ENCODE peak calls at places on chromosomes 2 and 18, in four cellular contexts. H is immature natural killer cell; D is stimulated activated CD4-positive, alpha-beta T cell treated with anti-CD3 and anti-CD28 coated beads, Interleukin-12 subunit alpha, Interleukin-12 subunit beta, amount 100 ng/mL, for 48 hours; M is RWPE2. G is an unnamed sample.
A peak's percentile ranks its signal among the peaks of the same experiment; 100 is the strongest.

GRCh38 chr2:85754313-85755095 is 713 bp downstream of the ATOH8 start:
- DNase-seq in H (no peak), D (no peak), M (no peak), G (peak; percentile 69)

GRCh38 chr2:134457765-134458202 is 203.9 kb downstream of the MGAT5 start:
- DNase-seq in M (no peak), H (no peak), D (no peak), G (no peak)

GRCh38 chr2:12097860-12098259 is 351.4 kb downstream of the LPIN1 start:
- DNase-seq in H (no peak), D (no peak), M (no peak), G (no peak)

GRCh38 chr2:127360242-127360641 is 27.5 kb downstream of the MAP3K2 start:
- DNase-seq in H (no peak), M (no peak), D (no peak), G (no peak)

GRCh38 chr2:37713258-37713700 is 41.8 kb upstream of the CDC42EP3 start:
- DNase-seq in M (no peak), H (peak; percentile 3), D (no peak), G (peak; percentile 97)

GRCh38 chr2:43473767-43474166 is 122.1 kb downstream of the THADA start:
- DNase-seq in D (no peak), H (no peak), M (no peak), G (no peak)

GRCh38 chr2:71250945-71251344 is 24.0 kb upstream of the PAIP2B start:
- DNase-seq in D (no peak), H (no peak), M (no peak), G (no peak)

GRCh38 chr2:100470898-100471514 is 724 bp downstream of the NMS start:
- DNase-seq in M (no peak), D (no peak), H (no peak), G (peak; percentile 3)

GRCh38 chr18:9404565-9405060 is 70.0 kb downstream of the TWSG1 start:
- DNase-seq in D (peak; percentile 16), H (no peak), M (no peak), G (no peak)

GRCh38 chr2:160308915-160309314 is 108.8 kb upstream of the ITGB6 start:
- DNase-seq in H (no peak), D (no peak), M (peak; percentile 73), G (peak; percentile 93)

GRCh38 chr2:171711351-171711750 is 24.1 kb downstream of the DYNC1I2 start:
- DNase-seq in D (no peak), M (no peak), H (no peak), G (no peak)

GRCh38 chr18:2112435-2113045 is 458.8 kb downstream of the METTL4 start:
- DNase-seq in H (no peak), D (no peak), M (no peak), G (no peak)

GRCh38 chr2:36352711-36353110 is 2.9 kb upstream of the CRIM1 start:
- DNase-seq in H (no peak), M (no peak), D (no peak), G (peak; percentile 39)

G was measured in LHCN-M2.